ENCODE peak calls at places on chromosomes 7 and 10, in nine cellular contexts. R, V, Y, L, S, C, W, Z and D are unnamed samples.

GRCh38 chr7:27183682-27184341 is 1.2 kb downstream of the HOXA11 start:
- DNase-seq in R (no peak), V (no peak), Y (no peak), L (no peak), S (no peak), C (no peak), W (peak; percentile 69), Z (no peak), D (no peak)

GRCh38 chr10:121648078-121648477 is 49.8 kb upstream of the FGFR2 start:
- DNase-seq in R (no peak), V (no peak), Y (no peak), L (no peak), S (no peak), C (no peak), W (no peak), Z (no peak), D (no peak)

GRCh38 chr7:155699180-155699579 is 54.7 kb downstream of the RBM33 start:
- DNase-seq in R (no peak), V (no peak), Y (no peak), L (no peak), S (no peak), C (no peak), W (no peak), Z (no peak), D (no peak)

GRCh38 chr7:958221-959200 is 4.0 kb upstream of the ADAP1 start:
- DNase-seq in R (no peak), V (peak; percentile 58), Y (peak; percentile 42), L (peak; percentile 51), S (no peak), C (no peak), W (peak; percentile 63), Z (no peak), D (no peak)

GRCh38 chr7:7612519-7612918 is 28.0 kb upstream of the UMAD1 start:
- DNase-seq in R (no peak), V (no peak), Y (no peak), L (no peak), S (no peak), C (no peak), W (no peak), Z (no peak), D (no peak)

GRCh38 chr7:143305423-143306070 is 10.4 kb upstream of the CLCN1 start:
- DNase-seq in R (peak; percentile 85), V (peak; percentile 81), Y (peak; percentile 71), L (peak; percentile 87), S (peak; percentile 37), C (peak; percentile 75), W (no peak), Z (peak; percentile 85), D (peak; percentile 75)

GRCh38 chr10:112955736-112956421 is 5.8 kb downstream of the TCF7L2 start:
- DNase-seq in R (no peak), V (no peak), Y (no peak), L (no peak), S (peak; percentile 88), C (peak; percentile 32), W (peak; percentile 35), Z (no peak), D (no peak)

GRCh38 chr7:41085244-41085643 is 617.6 kb downstream of the INHBA start:
- DNase-seq in R (no peak), V (no peak), Y (no peak), L (no peak), S (peak; percentile 73), C (no peak), W (no peak), Z (no peak), D (no peak)

GRCh38 chr10:131652416-131652815 is 248.4 kb upstream of the PPP2R2D start:
- DNase-seq in R (no peak), V (no peak), Y (no peak), L (no peak), S (no peak), C (no peak), W (no peak), Z (no peak), D (no peak)

GRCh38 chr10:92011560-92012214 is 88.1 kb downstream of the BTAF1 start:
- DNase-seq in R (no peak), V (no peak), Y (no peak), L (no peak), S (peak; percentile 83), C (no peak), W (no peak), Z (no peak), D (no peak)

GRCh38 chr10:70974351-70974901 is 86.1 kb upstream of the PCBD1 start:
- DNase-seq in R (no peak), V (no peak), Y (no peak), L (no peak), S (peak; percentile 4), C (peak; percentile 20), W (no peak), Z (no peak), D (no peak)

GRCh38 chr10:86888585-86889381 is 68.6 kb downstream of the MMRN2 start:
- DNase-seq in R (no peak), V (no peak), Y (no peak), L (no peak), S (peak; percentile 71), C (no peak), W (no peak), Z (no peak), D (peak; percentile 72)

GRCh38 chr10:113704637-113705343 is 25.1 kb downstream of the CASP7 start:
- DNase-seq in R (peak; percentile 47), V (no peak), Y (no peak), L (peak; percentile 72), S (peak; percentile 60), C (peak; percentile 60), W (no peak), Z (no peak), D (peak; percentile 31)

GRCh38 chr10:74177140-74177677 is 26.2 kb downstream of the ADK start:
- DNase-seq in R (peak; percentile 63), V (no peak), Y (peak; percentile 60), L (peak; percentile 27), S (peak; percentile 17), C (peak; percentile 78), W (no peak), Z (peak; percentile 18), D (peak; percentile 19)

GRCh38 chr7:157428554-157428945 is 91.7 kb downstream of the DNAJB6 start:
- DNase-seq in R (no peak), V (no peak), Y (peak; percentile 39), L (no peak), S (no peak), C (no peak), W (no peak), Z (no peak), D (no peak)

GRCh38 chr10:49280001-49280408 is 19.0 kb upstream of the C10orf71 start:
- DNase-seq in R (no peak), V (no peak), Y (peak; percentile 67), L (no peak), S (peak; percentile 15), C (no peak), W (no peak), Z (no peak), D (no peak)

GRCh38 chr7:14635955-14636354 is 266.6 kb downstream of the DGKB start:
- DNase-seq in R (no peak), V (no peak), Y (no peak), L (no peak), S (no peak), C (no peak), W (no peak), Z (no peak), D (no peak)

GRCh38 chr10:98436704-98437103 is 10.0 kb downstream of the HPS1 start:
- DNase-seq in R (no peak), V (no peak), Y (no peak), L (no peak), S (no peak), C (no peak), W (no peak), Z (no peak), D (no peak)

GRCh38 chr7:125136341-125136740 is 206.7 kb upstream of the POT1 start:
- DNase-seq in R (no peak), V (no peak), Y (no peak), L (peak; percentile 38), S (no peak), C (no peak), W (no peak), Z (no peak), D (no peak)

GRCh38 chr7:70426249-70426880 is 705.6 kb upstream of the GALNT17 start:
- DNase-seq in R (no peak), V (no peak), Y (no peak), L (no peak), S (no peak), C (no peak), W (no peak), Z (no peak), D (no peak)
- H3K27ac ChIP-seq in R (no peak overlapping the region), V (no peak overlapping the region), Y (no peak overlapping the region), L (no peak overlapping the region), S (no peak overlapping the region), C (no peak overlapping the region), W (no peak overlapping the region), Z (no peak overlapping the region), D (no peak overlapping the region)

GRCh38 chr10:79424221-79425073 is 21.0 kb downstream of the ZCCHC24 start:
- DNase-seq in R (peak; percentile 76), V (peak; percentile 71), Y (peak; percentile 57), L (no peak), S (peak; percentile 52), C (peak; percentile 85), W (no peak), Z (peak; percentile 66), D (no peak)
- H3K4me1 ChIP-seq in R (peaks cover 17% of the 10 kb centered on the region), V (peaks cover 51% of the 10 kb centered on the region), Y (no peaks in the 10 kb centered on the region), L (no peaks in the 10 kb centered on the region), S (peaks cover 45% of the 10 kb centered on the region), C (peaks cover 33% of the 10 kb centered on the region), W (peaks cover 28% of the 10 kb centered on the region), Z (peaks cover 10% of the 10 kb centered on the region), D (no peaks in the 10 kb centered on the region)

GRCh38 chr7:99000196-99000903 is 122.0 kb downstream of the TRRAP start:
- DNase-seq in R (no peak), V (no peak), Y (peak; percentile 37), L (no peak), S (no peak), C (no peak), W (peak; percentile 52), Z (no peak), D (no peak)

GRCh38 chr7:98996162-98996552 is 117.8 kb downstream of the TRRAP start:
- DNase-seq in R (no peak), V (no peak), Y (peak; percentile 15), L (no peak), S (no peak), C (no peak), W (no peak), Z (no peak), D (no peak)

GRCh38 chr7:98998821-98999725 is 120.7 kb downstream of the TRRAP start:
- DNase-seq in R (no peak), V (no peak), Y (peak; percentile 19), L (no peak), S (no peak), C (no peak), W (peak; percentile 27), Z (no peak), D (no peak)

GRCh38 chr7:98995523-98996161 is 117.3 kb downstream of the TRRAP start:
- DNase-seq in R (no peak), V (no peak), Y (peak; percentile 36), L (no peak), S (no peak), C (no peak), W (no peak), Z (no peak), D (no peak)

GRCh38 chr7:98997836-98998235 is 119.5 kb downstream of the TRRAP start:
- DNase-seq in R (no peak), V (no peak), Y (peak; percentile 2), L (no peak), S (no peak), C (no peak), W (peak; percentile 25), Z (no peak), D (no peak)
- H3K36me3 ChIP-seq in R (peaks cover 27% of the 10 kb centered on the region), V (peaks cover 18% of the 10 kb centered on the region), Y (peaks cover 10% of the 10 kb centered on the region), L (peaks cover 14% of the 10 kb centered on the region), S (peaks cover 75% of the 10 kb centered on the region), C (no peaks in the 10 kb centered on the region), W (peaks cover 34% of the 10 kb centered on the region), Z (no peaks in the 10 kb centered on the region), D (peaks cover 87% of the 10 kb centered on the region)

GRCh38 chr10:119700321-119700954 is 25.4 kb upstream of the INPP5F start:
- DNase-seq in R (no peak), V (no peak), Y (no peak), L (no peak), S (no peak), C (no peak), W (no peak), Z (no peak), D (no peak)
- H3K27ac ChIP-seq in R (no peak overlapping the region), V (no peak overlapping the region), Y (no peak overlapping the region), L (no peak overlapping the region), S (no peak overlapping the region), C (no peak overlapping the region), W (no peak overlapping the region), Z (no peak overlapping the region), D (no peak overlapping the region)